ENCODE peak calls at places on chromosomes 7 and 10, in eight cellular contexts. One of them, this sample, is unnamed.

GRCh38 chr7:135193615-135194081 is 17.7 kb downstream of the WDR91 start:
- DNase-seq in Daoy: peak
- DNase-seq in K562: no peak
- DNase-seq in cerebellum: no peak
- DNase-seq in CD8-positive, alpha-beta memory T cell: no peak
- DNase-seq in mesendoderm: no peak
- DNase-seq in neural progenitor cell: no peak
- DNase-seq in HCEC 1CT: peak
- DNase-seq in this sample: peak

GRCh38 chr10:12484945-12485805 is 135.8 kb downstream of the CAMK1D start:
- DNase-seq in HCEC 1CT: no peak
- DNase-seq in CD8-positive, alpha-beta memory T cell: peak
- DNase-seq in Daoy: no peak
- DNase-seq in neural progenitor cell: no peak
- DNase-seq in K562: no peak
- DNase-seq in cerebellum: no peak
- DNase-seq in mesendoderm: peak
- DNase-seq in this sample: peak

GRCh38 chr10:121442086-121442485 is 156.2 kb downstream of the FGFR2 start:
- DNase-seq in HCEC 1CT: no peak
- DNase-seq in neural progenitor cell: no peak
- DNase-seq in CD8-positive, alpha-beta memory T cell: no peak
- DNase-seq in cerebellum: no peak
- DNase-seq in Daoy: no peak
- DNase-seq in K562: no peak
- DNase-seq in mesendoderm: no peak
- DNase-seq in this sample: no peak

GRCh38 chr7:147547252-147547897 is 1043.2 kb upstream of the C7orf33 start:
- DNase-seq in CD8-positive, alpha-beta memory T cell: no peak
- DNase-seq in HCEC 1CT: peak
- DNase-seq in cerebellum: no peak
- DNase-seq in mesendoderm: peak
- DNase-seq in K562: no peak
- DNase-seq in neural progenitor cell: peak
- DNase-seq in Daoy: peak
- DNase-seq in this sample: no peak

GRCh38 chr7:139231513-139232376 is 708 bp downstream of the UBN2 start:
- DNase-seq in K562: peak
- DNase-seq in mesendoderm: peak
- DNase-seq in cerebellum: peak
- DNase-seq in neural progenitor cell: peak
- DNase-seq in Daoy: peak
- DNase-seq in HCEC 1CT: peak
- DNase-seq in CD8-positive, alpha-beta memory T cell: peak
- DNase-seq in this sample: peak

GRCh38 chr7:38756521-38756920 is 125.3 kb upstream of the AMPH start:
- DNase-seq in neural progenitor cell: no peak
- DNase-seq in K562: no peak
- DNase-seq in mesendoderm: no peak
- DNase-seq in HCEC 1CT: no peak
- DNase-seq in Daoy: no peak
- DNase-seq in cerebellum: no peak
- DNase-seq in CD8-positive, alpha-beta memory T cell: no peak
- DNase-seq in this sample: no peak

GRCh38 chr7:55111007-55111406 is 92.2 kb downstream of the EGFR start:
- DNase-seq in neural progenitor cell: no peak
- DNase-seq in CD8-positive, alpha-beta memory T cell: no peak
- DNase-seq in cerebellum: no peak
- DNase-seq in K562: no peak
- DNase-seq in mesendoderm: no peak
- DNase-seq in HCEC 1CT: no peak
- DNase-seq in Daoy: peak
- DNase-seq in this sample: no peak

GRCh38 chr7:100630066-100630465 is 11.3 kb downstream of the TFR2 start:
- DNase-seq in cerebellum: no peak
- DNase-seq in CD8-positive, alpha-beta memory T cell: no peak
- DNase-seq in HCEC 1CT: no peak
- DNase-seq in neural progenitor cell: no peak
- DNase-seq in Daoy: no peak
- DNase-seq in mesendoderm: no peak
- DNase-seq in K562: no peak
- DNase-seq in this sample: no peak

GRCh38 chr7:25495342-25495855 is 267.1 kb upstream of the NPVF start:
- DNase-seq in K562: peak
- DNase-seq in Daoy: no peak
- DNase-seq in mesendoderm: peak
- DNase-seq in CD8-positive, alpha-beta memory T cell: no peak
- DNase-seq in HCEC 1CT: no peak
- DNase-seq in cerebellum: no peak
- DNase-seq in neural progenitor cell: peak
- DNase-seq in this sample: no peak

GRCh38 chr7:131501422-131501821 is 55.0 kb downstream of the PODXL start:
- DNase-seq in Daoy: peak
- DNase-seq in HCEC 1CT: peak
- DNase-seq in CD8-positive, alpha-beta memory T cell: peak
- DNase-seq in mesendoderm: no peak
- DNase-seq in K562: no peak
- DNase-seq in cerebellum: no peak
- DNase-seq in neural progenitor cell: no peak
- DNase-seq in this sample: no peak

GRCh38 chr7:655758-656157 is 70.7 kb upstream of the DNAAF5 start:
- DNase-seq in K562: no peak
- DNase-seq in mesendoderm: no peak
- DNase-seq in CD8-positive, alpha-beta memory T cell: no peak
- DNase-seq in Daoy: no peak
- DNase-seq in HCEC 1CT: no peak
- DNase-seq in cerebellum: no peak
- DNase-seq in neural progenitor cell: no peak
- DNase-seq in this sample: no peak

GRCh38 chr7:108415821-108416536 is 40.3 kb downstream of the NRCAM start:
- DNase-seq in CD8-positive, alpha-beta memory T cell: peak
- DNase-seq in HCEC 1CT: peak
- DNase-seq in cerebellum: peak
- DNase-seq in Daoy: peak
- DNase-seq in mesendoderm: peak
- DNase-seq in K562: no peak
- DNase-seq in neural progenitor cell: peak
- DNase-seq in this sample: no peak

GRCh38 chr10:14878266-14879054 is at the start of gene SUV39H2:
- DNase-seq in CD8-positive, alpha-beta memory T cell: peak
- DNase-seq in Daoy: peak
- DNase-seq in neural progenitor cell: peak
- DNase-seq in mesendoderm: peak
- DNase-seq in cerebellum: peak
- DNase-seq in K562: peak
- DNase-seq in HCEC 1CT: peak
- DNase-seq in this sample: peak

GRCh38 chr7:28077616-28078015 is 103.0 kb downstream of the JAZF1 start:
- DNase-seq in CD8-positive, alpha-beta memory T cell: no peak
- DNase-seq in cerebellum: no peak
- DNase-seq in K562: no peak
- DNase-seq in Daoy: no peak
- DNase-seq in mesendoderm: no peak
- DNase-seq in HCEC 1CT: no peak
- DNase-seq in neural progenitor cell: no peak
- DNase-seq in this sample: no peak

GRCh38 chr10:93541402-93542357 is 24.8 kb upstream of the FFAR4 start:
- DNase-seq in K562: peak
- DNase-seq in CD8-positive, alpha-beta memory T cell: no peak
- DNase-seq in neural progenitor cell: peak
- DNase-seq in cerebellum: peak
- DNase-seq in HCEC 1CT: peak
- DNase-seq in mesendoderm: peak
- DNase-seq in Daoy: peak
- DNase-seq in this sample: peak

GRCh38 chr10:12414278-12414988 is 65.1 kb downstream of the CAMK1D start:
- DNase-seq in K562: no peak
- DNase-seq in mesendoderm: no peak
- DNase-seq in Daoy: no peak
- DNase-seq in CD8-positive, alpha-beta memory T cell: no peak
- DNase-seq in neural progenitor cell: no peak
- DNase-seq in cerebellum: no peak
- DNase-seq in HCEC 1CT: no peak
- DNase-seq in this sample: no peak

GRCh38 chr10:101444058-101444457 is 90.1 kb downstream of the BTRC start:
- DNase-seq in K562: no peak
- DNase-seq in Daoy: no peak
- DNase-seq in HCEC 1CT: peak
- DNase-seq in CD8-positive, alpha-beta memory T cell: no peak
- DNase-seq in cerebellum: no peak
- DNase-seq in mesendoderm: peak
- DNase-seq in neural progenitor cell: no peak
- DNase-seq in this sample: no peak

GRCh38 chr7:151761957-151762356 is 115.0 kb downstream of the PRKAG2 start:
- DNase-seq in cerebellum: no peak
- DNase-seq in CD8-positive, alpha-beta memory T cell: no peak
- DNase-seq in neural progenitor cell: no peak
- DNase-seq in K562: no peak
- DNase-seq in mesendoderm: no peak
- DNase-seq in Daoy: no peak
- DNase-seq in HCEC 1CT: no peak
- DNase-seq in this sample: no peak

GRCh38 chr7:25597881-25598456 is 369.7 kb upstream of the NPVF start:
- DNase-seq in cerebellum: no peak
- DNase-seq in HCEC 1CT: no peak
- DNase-seq in K562: no peak
- DNase-seq in CD8-positive, alpha-beta memory T cell: no peak
- DNase-seq in Daoy: no peak
- DNase-seq in mesendoderm: no peak
- DNase-seq in neural progenitor cell: no peak
- DNase-seq in this sample: peak

This sample was measured in pancreas.